ENCODE peak calls at places on chromosomes 3 and 15, in four cellular contexts. N is AG04450, X is cardiac muscle cell, S is fibroblast of villous mesenchyme. G is an unnamed sample.

GRCh38 chr15:99104788-99105515 is at the start of gene SYNM:
- DNase-seq in S (peak), N (no peak), X (peak), G (peak)

GRCh38 chr3:71201939-71202338 is 381.6 kb downstream of the FOXP1 start:
- DNase-seq in X (peak), S (no peak), N (no peak), G (no peak)

GRCh38 chr3:58065700-58066167 is 57.5 kb downstream of the FLNB start:
- DNase-seq in S (no peak), X (no peak), N (no peak), G (no peak)

GRCh38 chr15:64991536-64992135 is 1.9 kb upstream of the SPG21 start:
- DNase-seq in N (peak), X (no peak), S (peak), G (no peak)

GRCh38 chr15:100291106-100291505 is 50.7 kb downstream of the ADAMTS17 start:
- DNase-seq in N (no peak), S (peak), X (peak), G (peak)

GRCh38 chr3:109241459-109241858 is 74.9 kb downstream of the DPPA2 start:
- DNase-seq in N (no peak), S (no peak), X (no peak), G (no peak)

GRCh38 chr3:61704807-61705206 is 143.4 kb downstream of the PTPRG start:
- DNase-seq in N (no peak), X (no peak), S (no peak), G (peak)

GRCh38 chr15:49421991-49422390 is 1.1 kb upstream of the FGF7 start:
- DNase-seq in S (peak), X (peak), N (peak), G (peak)

GRCh38 chr3:105868450-105868744 is 415 bp downstream of the CBLB start:
- DNase-seq in S (peak), X (peak), N (no peak), G (peak)

GRCh38 chr3:192883512-192883911 is 34.1 kb downstream of the MB21D2 start:
- DNase-seq in X (no peak), S (no peak), N (no peak), G (no peak)

GRCh38 chr15:29938701-29939340 is 116.6 kb upstream of the TJP1 start:
- DNase-seq in X (no peak), N (no peak), S (peak), G (peak)

GRCh38 chr3:181715601-181716340 is 4.0 kb downstream of the SOX2 start:
- DNase-seq in S (no peak), N (no peak), X (no peak), G (peak)

GRCh38 chr3:116569611-116570010 is 124.3 kb upstream of the LSAMP start:
- DNase-seq in X (no peak), N (no peak), S (no peak), G (no peak)

GRCh38 chr15:32933241-32933640 is 215.4 kb downstream of the GREM1 start:
- DNase-seq in N (no peak), X (peak), S (no peak), G (no peak)

GRCh38 chr3:17023006-17023664 is 138.4 kb downstream of the PLCL2 start:
- DNase-seq in X (no peak), N (no peak), S (no peak), G (peak)

GRCh38 chr3:30353711-30354467 is 252.5 kb upstream of the TGFBR2 start:
- DNase-seq in S (no peak), N (no peak), X (no peak), G (peak)

GRCh38 chr3:42117175-42118008 is 26.2 kb downstream of the TRAK1 start:
- DNase-seq in X (peak), S (peak), N (no peak), G (peak)

GRCh38 chr3:37935756-37936666 is 54.6 kb upstream of the VILL start:
- DNase-seq in S (peak), X (peak), N (peak), G (peak)

GRCh38 chr3:132317229-132317948 is at the start of gene ACP3:
- DNase-seq in X (peak), N (peak), S (peak), G (peak)

GRCh38 chr15:67121725-67122600 is 56.6 kb downstream of the SMAD3 start:
- DNase-seq in S (peak), N (no peak), X (no peak), G (no peak)

GRCh38 chr3:123687286-123687685 is 102.4 kb upstream of the HACD2 start:
- DNase-seq in S (no peak), N (no peak), X (no peak), G (no peak)

GRCh38 chr3:9955067-9955502 is 2.9 kb upstream of the PRRT3 start:
- DNase-seq in N (no peak), S (peak), X (peak), G (no peak)

GRCh38 chr15:91535856-91536500 is 317.5 kb upstream of the SLCO3A1 start:
- DNase-seq in N (no peak), S (peak), X (no peak), G (peak)

DNA sequence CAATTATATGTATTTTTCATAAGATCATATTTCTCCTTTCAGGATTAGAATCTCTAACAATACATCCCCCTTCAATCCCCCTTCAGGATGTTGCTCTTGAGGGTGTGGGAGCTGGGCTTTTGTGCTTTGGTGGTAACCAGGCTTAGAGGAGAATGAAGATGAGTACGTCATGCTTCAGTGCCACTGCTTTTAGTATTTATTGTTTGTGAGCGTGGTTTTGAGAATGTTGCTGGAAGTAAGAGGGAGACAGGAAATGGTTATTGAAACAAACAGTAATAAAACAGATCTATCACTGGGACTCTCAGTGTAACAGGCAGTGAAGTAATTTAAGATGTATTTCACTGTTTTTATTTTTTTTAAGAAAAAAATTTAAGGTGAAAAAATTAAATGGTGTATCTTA is 35.3 kb downstream of the GBE1 start:
- DNase-seq in X (peak), N (no peak), S (peak), G (no peak)
- H3K4me3 ChIP-seq in X (no peak), N (no peak), S (no peak), G (no peak)

DNA sequence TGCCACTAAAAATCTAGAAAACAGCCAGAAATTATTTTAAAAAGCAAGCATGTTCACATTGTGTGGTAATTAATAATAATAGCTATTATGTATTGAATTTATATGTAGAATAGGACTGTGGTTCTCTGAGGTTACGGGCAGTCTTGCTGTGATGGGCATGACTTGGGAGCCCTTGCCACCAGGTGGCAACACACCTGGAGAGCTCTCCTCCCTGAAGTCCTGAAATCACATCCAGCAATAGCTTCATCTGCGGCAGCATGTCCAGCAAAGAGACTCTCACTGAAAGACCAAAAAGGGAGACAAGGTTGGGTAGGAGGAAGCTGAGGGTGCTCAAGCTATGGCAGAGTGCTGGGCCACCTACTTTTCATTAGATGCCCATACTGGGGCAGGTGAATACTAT is 206.8 kb upstream of the IL12A start:
- DNase-seq in S (no peak), N (no peak), X (no peak), G (peak)
- TF ChIP-seq CTCF in S (no peak), N (no peak), X (no peak), G (peak)

GRCh38 chr15:63763476-63764123 is 70.1 kb downstream of the HERC1 start:
- DNase-seq in S (no peak), N (no peak), X (no peak), G (peak)

GRCh38 chr15:63764124-63764827 is 69.5 kb downstream of the HERC1 start:
- DNase-seq in N (no peak), X (no peak), S (no peak), G (no peak)

GRCh38 chr15:63764912-63765311 is 68.8 kb downstream of the HERC1 start:
- DNase-seq in N (no peak), S (no peak), X (no peak), G (no peak)

GRCh38 chr15:63759752-63760151 is 74.0 kb downstream of the HERC1 start:
- DNase-seq in S (no peak), X (no peak), N (no peak), G (no peak)

DNA sequence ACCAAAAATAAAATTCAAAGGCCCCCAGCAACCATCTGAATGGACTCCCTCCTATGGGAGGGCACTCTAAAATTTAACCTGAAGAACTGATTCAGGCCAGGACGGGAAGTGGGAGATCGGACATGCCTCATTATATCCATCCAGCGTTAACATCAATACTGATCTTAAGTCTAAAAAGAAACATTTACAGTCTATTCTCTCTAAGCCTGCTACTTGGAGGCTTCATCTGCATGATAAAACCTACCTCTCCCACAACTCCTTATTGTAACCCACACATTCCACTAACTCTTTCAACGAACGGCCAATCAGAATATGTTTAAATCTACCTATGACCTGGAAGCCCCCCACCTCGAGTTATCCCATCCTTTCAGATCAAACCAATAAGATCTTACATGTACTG is 68.4 kb downstream of the HERC1 start:
- DNase-seq in X (no peak), N (no peak), S (no peak), G (no peak)
- H3K4me3 ChIP-seq in X (no peak), N (no peak), S (no peak), G (no peak)

DNA sequence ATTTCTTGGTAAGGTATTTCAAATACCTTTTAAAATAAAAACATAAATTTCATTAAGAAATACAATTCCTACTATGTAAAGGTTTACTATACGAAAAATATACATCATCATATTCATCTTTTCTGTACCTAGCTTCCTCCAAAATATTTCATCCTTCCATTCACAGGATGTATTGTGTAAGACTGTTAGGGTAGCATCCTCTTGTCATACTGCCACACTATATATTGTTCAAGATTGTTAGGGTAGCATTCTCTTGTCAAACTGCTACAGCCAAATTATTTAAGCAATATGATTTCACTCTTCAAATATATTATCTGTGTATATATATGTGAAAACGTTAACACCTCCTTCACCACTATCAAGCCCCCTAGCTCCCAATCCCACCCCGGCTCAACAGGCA is 3.5 kb downstream of the RPL22L1 start:
- DNase-seq in X (no peak), N (no peak), S (no peak), G (no peak)
- TF ChIP-seq CTCF in X (no peak), N (no peak), S (no peak), G (no peak)

G was measured in epithelial cell of esophagus.